ENCODE peak calls at places on chromosomes 6 and 20, in six cellular contexts. G is lower lobe of right lung; I is right cardiac atrium; K is activated naive CD8-positive, alpha-beta T cell treated with anti-CD3 and anti-CD28 coated beads, Interleukin-2, amount 50 U/mL, for 24 hours; U is activated naive CD4-positive, alpha-beta T cell treated with anti-CD3 and anti-CD28 coated beads, Interleukin-2, amount 50 U/mL, for 72 hours; Y is stimulated activated naive CD8-positive, alpha-beta T cell treated with anti-CD3 and anti-CD28 coated beads, Interleukin-15, amount 100 ng/mL, for 72 hours. D is an unnamed sample.

GRCh38 chr20:53692465-53693067 is 98.9 kb upstream of the ZNF217 start:
- ATAC-seq in G (peak; percentile 50), I (peak; percentile 94), K (peak; percentile 62), U (peak; percentile 36), Y (peak; percentile 40), D (peak; percentile 71)

GRCh38 chr6:69164564-69165252 is 529.6 kb downstream of the ADGRB3 start:
- ATAC-seq in G (no peak), I (no peak), K (no peak), U (no peak), Y (no peak), D (no peak)

GRCh38 chr6:16733085-16733484 is 28.2 kb downstream of the ATXN1 start:
- ATAC-seq in G (peak; percentile 53), I (no peak), K (no peak), U (no peak), Y (no peak), D (no peak)

GRCh38 chr20:32906200-32906599 is 47.5 kb downstream of the EFCAB8 start:
- ATAC-seq in G (no peak), I (no peak), K (no peak), U (no peak), Y (no peak), D (no peak)

GRCh38 chr6:11011787-11012234 is 32.3 kb downstream of the ELOVL2 start:
- ATAC-seq in G (peak; percentile 34), I (peak; percentile 68), K (no peak), U (no peak), Y (no peak), D (no peak)

GRCh38 chr6:168377856-168378832 is 58.6 kb upstream of the DACT2 start:
- ATAC-seq in G (no peak), I (peak; percentile 34), K (no peak), U (no peak), Y (no peak), D (no peak)

GRCh38 chr6:27471365-27472115 is 1.4 kb downstream of the ZNF184 start:
- ATAC-seq in G (no peak), I (no peak), K (no peak), U (no peak), Y (no peak), D (no peak)

GRCh38 chr6:79913369-79913768 is 34.0 kb downstream of the ELOVL4 start:
- ATAC-seq in G (no peak), I (peak; percentile 49), K (no peak), U (no peak), Y (peak; percentile 26), D (peak; percentile 34)

GRCh38 chr6:154705471-154706113 is 27.6 kb upstream of the SCAF8 start:
- ATAC-seq in G (no peak), I (peak; percentile 61), K (no peak), U (no peak), Y (no peak), D (no peak)

GRCh38 chr6:152701863-152702401 is 4.2 kb downstream of the MYCT1 start:
- ATAC-seq in G (no peak), I (peak; percentile 55), K (no peak), U (no peak), Y (no peak), D (no peak)

GRCh38 chr6:160378886-160379285 is 30.7 kb downstream of the SLC22A3 start:
- ATAC-seq in G (no peak), I (no peak), K (no peak), U (no peak), Y (no peak), D (no peak)

GRCh38 chr6:148999921-149000589 is 253.2 kb downstream of the UST start:
- ATAC-seq in G (peak; percentile 82), I (peak; percentile 93), K (peak; percentile 24), U (peak; percentile 56), Y (peak; percentile 65), D (peak; percentile 81)

GRCh38 chr6:286681-287499 is 5.4 kb upstream of the DUSP22 start:
- ATAC-seq in G (no peak), I (no peak), K (no peak), U (no peak), Y (peak; percentile 25), D (no peak)

GRCh38 chr20:58268936-58269619 is 40.4 kb upstream of the RAB22A start:
- ATAC-seq in G (no peak), I (no peak), K (peak; percentile 58), U (peak; percentile 25), Y (no peak), D (peak; percentile 57)

GRCh38 chr6:44104661-44105060 is 22.6 kb downstream of the MRPL14 start:
- ATAC-seq in G (peak; percentile 74), I (peak; percentile 91), K (no peak), U (no peak), Y (no peak), D (no peak)

GRCh38 chr6:157556671-157557430 is 175.9 kb downstream of the ZDHHC14 start:
- ATAC-seq in G (peak; percentile 31), I (peak; percentile 44), K (no peak), U (no peak), Y (no peak), D (no peak)

GRCh38 chr20:3237958-3238615 is 903 bp downstream of the SLC4A11 start:
- ATAC-seq in G (peak; percentile 4), I (no peak), K (no peak), U (peak; percentile 25), Y (peak; percentile 34), D (no peak)

GRCh38 chr6:105331927-105332326 is 71.0 kb downstream of the PREP start:
- ATAC-seq in G (peak; percentile 67), I (no peak), K (no peak), U (no peak), Y (no peak), D (no peak)

GRCh38 chr6:168865-169455 is 123.3 kb upstream of the DUSP22 start:
- ATAC-seq in G (peak; percentile 41), I (peak; percentile 29), K (no peak), U (no peak), Y (no peak), D (no peak)

GRCh38 chr6:72677740-72678139 is 55.9 kb downstream of the KCNQ5 start:
- ATAC-seq in G (no peak), I (no peak), K (no peak), U (no peak), Y (no peak), D (no peak)

GRCh38 chr6:33571637-33572316 is 8.3 kb downstream of the BAK1 start:
- ATAC-seq in G (no peak), I (peak; percentile 8), K (no peak), U (no peak), Y (no peak), D (no peak)

GRCh38 chr6:144365176-144365710 is 80.1 kb downstream of the UTRN start:
- ATAC-seq in G (no peak), I (no peak), K (no peak), U (no peak), Y (no peak), D (no peak)

GRCh38 chr20:884983-885952 is 30.9 kb downstream of the ANGPT4 start:
- ATAC-seq in G (peak; percentile 55), I (peak; percentile 71), K (no peak), U (peak; percentile 26), Y (no peak), D (no peak)

GRCh38 chr6:44075137-44076015 is 51.9 kb downstream of the MRPL14 start:
- ATAC-seq in G (no peak), I (no peak), K (no peak), U (no peak), Y (no peak), D (no peak)

GRCh38 chr20:11995750-11996567 is 78.3 kb downstream of the BTBD3 start:
- ATAC-seq in G (no peak), I (peak; percentile 76), K (no peak), U (no peak), Y (no peak), D (no peak)

GRCh38 chr6:87340230-87340629 is 4.4 kb upstream of the C6orf163 start:
- ATAC-seq in G (no peak), I (no peak), K (no peak), U (no peak), Y (no peak), D (no peak)

GRCh38 chr6:51339728-51340127 is 521.1 kb downstream of the TFAP2B start:
- ATAC-seq in G (no peak), I (no peak), K (no peak), U (no peak), Y (no peak), D (no peak)

GRCh38 chr6:40889137-40889832 is 149.7 kb downstream of the UNC5CL start:
- ATAC-seq in G (peak; percentile 32), I (no peak), K (no peak), U (no peak), Y (no peak), D (no peak)

GRCh38 chr20:4100679-4101078 is 85.3 kb upstream of the RNF24 start:
- ATAC-seq in G (no peak), I (no peak), K (peak; percentile 52), U (peak; percentile 75), Y (peak; percentile 55), D (peak; percentile 68)

GRCh38 chr6:15433517-15433874 is 187.6 kb downstream of the JARID2 start:
- ATAC-seq in G (no peak), I (no peak), K (no peak), U (no peak), Y (no peak), D (no peak)

GRCh38 chr6:134374486-134374885 is 56.6 kb upstream of the SGK1 start:
- ATAC-seq in G (no peak), I (peak; percentile 84), K (no peak), U (no peak), Y (no peak), D (no peak)

GRCh38 chr6:11805259-11806053 is 26.9 kb upstream of the ADTRP start:
- ATAC-seq in G (no peak), I (no peak), K (no peak), U (no peak), Y (no peak), D (peak; percentile 16)

GRCh38 chr20:47125553-47126373 is 230.7 kb downstream of the ZMYND8 start:
- ATAC-seq in G (no peak), I (peak; percentile 64), K (no peak), U (no peak), Y (no peak), D (no peak)

GRCh38 chr20:15612746-15613145 is 960.5 kb downstream of the KIF16B start:
- ATAC-seq in G (no peak), I (no peak), K (no peak), U (no peak), Y (no peak), D (no peak)

GRCh38 chr6:161140554-161140875 is 133.3 kb downstream of the AGPAT4 start:
- ATAC-seq in G (no peak), I (no peak), K (no peak), U (no peak), Y (peak; percentile 8), D (no peak)

GRCh38 chr6:109187399-109188114 is 92.2 kb downstream of the CEP57L1 start:
- ATAC-seq in G (peak; percentile 82), I (peak; percentile 67), K (peak; percentile 63), U (peak; percentile 73), Y (peak; percentile 71), D (peak; percentile 71)

GRCh38 chr6:17035994-17036393 is 65.9 kb upstream of the STMND1 start:
- ATAC-seq in G (no peak), I (no peak), K (no peak), U (no peak), Y (no peak), D (no peak)

GRCh38 chr6:17705428-17705777 is 1.3 kb downstream of the NUP153 start:
- ATAC-seq in G (peak; percentile 20), I (peak; percentile 38), K (no peak), U (no peak), Y (peak; percentile 41), D (no peak)

GRCh38 chr6:126983779-126984178 is 134.7 kb upstream of the RSPO3 start:
- ATAC-seq in G (no peak), I (no peak), K (no peak), U (no peak), Y (no peak), D (no peak)

D was measured in activated T-helper 17 cell treated with anti-CD3 and anti-CD28 coated beads, Interleukin-2, amount 50 U/mL, for 72 hours.